ENCODE peak calls at places on chromosomes 11 and 22, in seven cellular contexts. A, T, B, X, S, M and W are unnamed samples.

GRCh38 chr11:57368106-57368826 is 12.7 kb downstream of the PRG3 start:
- DNase-seq in A (no peak), M (no peak), B (no peak), S (no peak), T (no peak), X (no peak), W (no peak)

GRCh38 chr11:77506857-77507256 is 33.0 kb upstream of the PAK1 start:
- DNase-seq in B (peak), M (no peak), A (no peak), X (no peak), S (no peak), T (no peak), W (peak)

GRCh38 chr11:76742912-76743311 is 40.2 kb upstream of the TSKU start:
- DNase-seq in T (peak), S (no peak), X (no peak), B (no peak), M (no peak), A (no peak), W (peak)

GRCh38 chr11:34621876-34622275 is 983 bp downstream of the EHF start:
- DNase-seq in M (no peak), A (no peak), X (peak), S (no peak), B (no peak), T (no peak), W (no peak)

GRCh38 chr11:43316451-43316850 is 4.7 kb downstream of the API5 start:
- DNase-seq in X (peak), M (no peak), A (no peak), T (peak), S (no peak), B (no peak), W (peak)

GRCh38 chr22:23888615-23889401 is 5.4 kb upstream of the MIF start:
- DNase-seq in M (peak), X (peak), B (no peak), T (peak), A (no peak), S (no peak), W (peak)

GRCh38 chr22:19943665-19944026 is 2.0 kb upstream of the TXNRD2 start:
- DNase-seq in T (peak), B (no peak), M (peak), A (no peak), S (peak), X (peak), W (peak)

GRCh38 chr22:37473437-37473946 is 12.7 kb downstream of the MFNG start:
- DNase-seq in X (no peak), T (no peak), B (no peak), M (no peak), A (no peak), S (no peak), W (no peak)

GRCh38 chr11:2534131-2534956 is 89.5 kb downstream of the KCNQ1 start:
- DNase-seq in X (no peak), M (peak), S (peak), A (peak), B (no peak), T (no peak), W (no peak)

GRCh38 chr11:2380396-2380795 is 3.3 kb downstream of the CD81 start:
- DNase-seq in X (no peak), S (no peak), A (no peak), T (no peak), M (no peak), B (no peak), W (no peak)

GRCh38 chr22:43796567-43796966 is 15.5 kb downstream of the EFCAB6 start:
- DNase-seq in X (peak), A (no peak), S (no peak), B (no peak), T (peak), M (peak), W (peak)

GRCh38 chr22:48306284-48306683 is 1521.4 kb downstream of the BRD1 start:
- DNase-seq in X (no peak), M (no peak), B (no peak), S (no peak), T (no peak), A (no peak), W (no peak)

GRCh38 chr11:129374993-129375721 is 491 bp upstream of the BARX2 start:
- DNase-seq in B (peak), X (peak), S (no peak), M (peak), T (no peak), A (no peak), W (no peak)

GRCh38 chr22:31844941-31845340 is 91.1 kb downstream of the DEPDC5 start:
- DNase-seq in T (no peak), X (no peak), S (no peak), M (no peak), B (no peak), A (no peak), W (no peak)

GRCh38 chr22:46063861-46064235 is 86.5 kb upstream of the PPARA start:
- DNase-seq in A (peak), T (no peak), B (no peak), M (no peak), S (peak), X (peak), W (no peak)

GRCh38 chr11:80414766-80415165 is 973.9 kb upstream of the TENM4 start:
- DNase-seq in T (no peak), A (no peak), B (no peak), S (no peak), X (peak), M (no peak), W (peak)

GRCh38 chr11:14356342-14356741 is 2.6 kb downstream of the RRAS2 start:
- DNase-seq in M (no peak), S (no peak), X (no peak), A (no peak), T (no peak), B (no peak), W (no peak)
- H3K4me3 ChIP-seq in M (no peak), S (no peak), X (no peak), A (no peak), T (peak), B (no peak), W (peak)

GRCh38 chr11:78685156-78685555 is 110.5 kb upstream of the NARS2 start:
- DNase-seq in S (no peak), B (no peak), T (no peak), A (no peak), X (no peak), M (no peak), W (no peak)

GRCh38 chr11:78691215-78691614 is 116.6 kb upstream of the NARS2 start:
- DNase-seq in B (no peak), S (no peak), M (no peak), A (no peak), X (peak), T (no peak), W (peak)

GRCh38 chr11:78690588-78690987 is 115.9 kb upstream of the NARS2 start:
- DNase-seq in S (no peak), B (no peak), T (no peak), X (peak), A (no peak), M (no peak), W (peak)

GRCh38 chr11:78689558-78690153 is 115.0 kb upstream of the NARS2 start:
- DNase-seq in A (no peak), T (no peak), X (no peak), S (no peak), B (no peak), M (no peak), W (no peak)

DNA sequence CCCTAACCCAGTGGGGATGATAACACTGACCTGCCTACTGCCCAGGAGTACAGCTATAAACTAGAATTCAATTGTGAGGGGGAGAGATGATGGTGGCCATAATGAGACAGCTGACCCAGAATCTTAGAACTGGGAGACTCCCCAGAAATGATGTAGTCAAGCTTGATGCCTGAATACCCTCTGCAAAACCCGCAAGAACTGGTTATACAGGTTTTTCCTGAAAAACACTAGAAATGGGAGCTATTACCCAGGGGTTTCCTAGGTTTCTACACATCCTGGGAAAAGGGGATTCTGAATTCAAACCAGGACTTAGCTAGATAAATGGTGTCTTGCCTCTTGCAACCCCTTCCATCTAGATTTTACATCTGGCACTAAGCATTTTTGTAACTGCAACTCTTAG is 113.8 kb upstream of the NARS2 start:
- DNase-seq in A (no peak), B (no peak), T (no peak), X (no peak), S (no peak), M (peak), W (no peak)
- H3K4me3 ChIP-seq in A (no peak), B (no peak), T (no peak), X (no peak), S (no peak), M (no peak), W (no peak)

GRCh38 chr11:44566559-44566949 is 1.1 kb downstream of the CD82 start:
- DNase-seq in A (no peak), T (no peak), S (no peak), X (no peak), B (no peak), M (peak), W (no peak)
- H3K4me3 ChIP-seq in A (peak), T (peak), S (peak), X (peak), B (peak), M (no peak), W (no peak)

GRCh38 chr11:504053-504993 is 2.7 kb downstream of the RNH1 start:
- DNase-seq in S (no peak), B (peak), X (peak), T (peak), M (peak), A (no peak), W (peak)
- H3K4me3 ChIP-seq in S (peak), B (peak), X (peak), T (peak), M (no peak), A (peak), W (peak)

GRCh38 chr11:8683115-8683807 is 669 bp downstream of the RPL27A start:
- DNase-seq in B (no peak), A (no peak), M (no peak), X (no peak), T (peak), S (no peak), W (peak)
- H3K4me3 ChIP-seq in B (peak), A (peak), M (peak), X (peak), T (peak), S (peak), W (peak)

GRCh38 chr11:9849384-9849783 is 185.5 kb downstream of the SWAP70 start:
- DNase-seq in T (no peak), S (no peak), X (no peak), A (no peak), M (no peak), B (no peak), W (no peak)
- H3K4me3 ChIP-seq in T (no peak), S (no peak), X (no peak), A (no peak), M (no peak), B (no peak), W (no peak)